ENCODE peak calls at places on chromosomes 4 and X, in seven cellular contexts. B is endothelial cell; G is K562; S is NCI-H2171; K is WERI-Rb-1; V is fibroblast of lung; A is CD8-positive, alpha-beta T cell. D is an unnamed sample.

GRCh38 chr4:37825943-37826281 is 574 bp upstream of the PGM2 start:
- DNase-seq in B (peak; percentile 14), G (peak; percentile 47), A (no peak), K (peak; percentile 16), V (no peak), S (no peak), D (peak; percentile 61)

GRCh38 chrX:3960952-3961351 is 247.5 kb upstream of the PRKX start:
- DNase-seq in V (no peak), A (no peak), S (no peak), K (no peak), B (no peak), G (no peak), D (no peak)

GRCh38 chrX:55253528-55253927 is 11.2 kb downstream of the PAGE3 start:
- DNase-seq in G (no peak), S (no peak), A (no peak), K (no peak), V (no peak), B (no peak), D (no peak)

GRCh38 chrX:51420610-51421009 is 75.8 kb downstream of the NUDT11 start:
- DNase-seq in V (peak; percentile 26), K (peak; percentile 7), G (peak; percentile 39), S (no peak), A (peak; percentile 11), B (peak; percentile 35), D (no peak)

GRCh38 chrX:19889582-19890342 is 2.4 kb upstream of the SH3KBP1 start:
- DNase-seq in G (peak; percentile 79), S (no peak), K (peak; percentile 32), B (no peak), A (peak; percentile 46), V (peak; percentile 73), D (no peak)

GRCh38 chr4:155612074-155612473 is 54.6 kb upstream of the GUCY1A1 start:
- DNase-seq in B (no peak), S (no peak), V (no peak), A (no peak), K (no peak), G (no peak), D (no peak)

GRCh38 chr4:11518754-11519153 is 90.1 kb upstream of the HS3ST1 start:
- DNase-seq in K (no peak), S (no peak), A (no peak), G (no peak), B (no peak), V (no peak), D (no peak)

GRCh38 chrX:112631892-112632291 is 47.8 kb downstream of the LHFPL1 start:
- DNase-seq in B (no peak), V (peak; percentile 8), G (no peak), S (no peak), K (no peak), A (no peak), D (no peak)

GRCh38 chr4:16597829-16598228 is 300.6 kb downstream of the LDB2 start:
- DNase-seq in G (no peak), K (no peak), A (no peak), S (no peak), V (peak; percentile 73), B (peak; percentile 22), D (no peak)

GRCh38 chr4:76950052-76950845 is 697 bp downstream of the SEPTIN11 start:
- DNase-seq in A (peak; percentile 49), V (peak; percentile 52), K (peak; percentile 54), G (peak; percentile 53), S (no peak), B (peak; percentile 55), D (no peak)

GRCh38 chr4:123986268-123986798 is 589.7 kb downstream of the SPRY1 start:
- DNase-seq in A (no peak), B (no peak), S (no peak), G (no peak), V (peak; percentile 96), K (no peak), D (no peak)

GRCh38 chr4:80751200-80751599 is 279.3 kb upstream of the BMP3 start:
- DNase-seq in A (no peak), S (no peak), B (no peak), G (no peak), K (no peak), V (no peak), D (no peak)

GRCh38 chr4:64402684-64403083 is 6.6 kb downstream of the TECRL start:
- DNase-seq in B (no peak), K (no peak), A (no peak), G (no peak), S (no peak), V (no peak), D (no peak)

GRCh38 chr4:157300678-157301077 is 80.2 kb downstream of the GRIA2 start:
- DNase-seq in B (no peak), S (no peak), K (no peak), V (no peak), G (no peak), A (no peak), D (peak; percentile 7)

GRCh38 chr4:37928896-37929537 is 31.2 kb upstream of the PTTG2 start:
- DNase-seq in V (peak; percentile 53), K (no peak), G (no peak), A (no peak), B (no peak), S (no peak), D (no peak)

GRCh38 chr4:48262926-48263325 is 6.7 kb downstream of the TEC start:
- DNase-seq in B (no peak), K (no peak), S (no peak), A (no peak), V (peak; percentile 69), G (peak; percentile 8), D (no peak)

GRCh38 chrX:48831909-48832291 is 3.5 kb downstream of the PCSK1N start:
- DNase-seq in V (no peak), G (no peak), A (no peak), S (no peak), B (no peak), K (no peak), D (no peak)

GRCh38 chrX:28205905-28206304 is 224.7 kb upstream of the DCAF8L1 start:
- DNase-seq in B (no peak), G (no peak), K (no peak), V (no peak), S (no peak), A (no peak), D (no peak)

GRCh38 chr4:155787113-155787710 is 28.4 kb downstream of the GUCY1B1 start:
- DNase-seq in A (no peak), S (peak; percentile 3), V (peak; percentile 55), B (peak; percentile 26), G (peak; percentile 5), K (peak; percentile 25), D (peak; percentile 7)

GRCh38 chr4:185276036-185276435 is 66.6 kb downstream of the SNX25 start:
- DNase-seq in G (no peak), V (peak; percentile 70), S (no peak), A (no peak), K (no peak), B (no peak), D (no peak)

GRCh38 chrX:119325456-119325855 is 73.7 kb upstream of the SLC25A43 start:
- DNase-seq in B (no peak), V (peak; percentile 51), K (no peak), S (no peak), G (no peak), A (no peak), D (no peak)